ENCODE peak calls at places on chromosome 20, in six cellular contexts. One of them, this sample, is unnamed.
A peak's percentile ranks its signal among the peaks of the same experiment; 100 is the strongest.

GRCh38 chr20:48260370-48260769 is 475.1 kb upstream of the SULF2 start:
- DNase-seq in T-cell: no peak
- DNase-seq in PC-9: no peak
- DNase-seq in nephron progenitor cell: no peak
- DNase-seq in stromal cell of bone marrow: no peak
- DNase-seq in RWPE1: no peak
- DNase-seq in this sample: no peak

GRCh38 chr20:50054626-50055511 is 58.1 kb downstream of the UBE2V1 start:
- DNase-seq in T-cell: no peak
- DNase-seq in PC-9: no peak
- DNase-seq in nephron progenitor cell: peak; percentile 62
- DNase-seq in stromal cell of bone marrow: no peak
- DNase-seq in RWPE1: no peak
- DNase-seq in this sample: no peak

GRCh38 chr20:50092436-50092835 is 20.5 kb downstream of the UBE2V1 start:
- DNase-seq in T-cell: no peak
- DNase-seq in PC-9: no peak
- DNase-seq in nephron progenitor cell: no peak
- DNase-seq in stromal cell of bone marrow: no peak
- DNase-seq in RWPE1: no peak
- DNase-seq in this sample: no peak

GRCh38 chr20:61661583-61661982 is 404.1 kb downstream of the TAF4 start:
- DNase-seq in T-cell: no peak
- DNase-seq in PC-9: no peak
- DNase-seq in nephron progenitor cell: no peak
- DNase-seq in stromal cell of bone marrow: no peak
- DNase-seq in RWPE1: no peak
- DNase-seq in this sample: no peak

GRCh38 chr20:57953638-57954037 is 243.8 kb upstream of the PMEPA1 start:
- DNase-seq in T-cell: no peak
- DNase-seq in PC-9: peak; percentile 45
- DNase-seq in nephron progenitor cell: no peak
- DNase-seq in stromal cell of bone marrow: no peak
- DNase-seq in RWPE1: peak; percentile 48
- DNase-seq in this sample: no peak

GRCh38 chr20:6685181-6685582 is 82.3 kb upstream of the BMP2 start:
- DNase-seq in T-cell: no peak
- DNase-seq in PC-9: no peak
- DNase-seq in nephron progenitor cell: no peak
- DNase-seq in stromal cell of bone marrow: peak; percentile 28
- DNase-seq in RWPE1: peak; percentile 61
- DNase-seq in this sample: peak; percentile 27

GRCh38 chr20:18197382-18198070 is 59.9 kb downstream of the KAT14 start:
- DNase-seq in T-cell: no peak
- DNase-seq in PC-9: peak; percentile 96
- DNase-seq in nephron progenitor cell: no peak
- DNase-seq in stromal cell of bone marrow: no peak
- DNase-seq in RWPE1: peak; percentile 78
- DNase-seq in this sample: no peak

GRCh38 chr20:32580970-32581838 is 3.9 kb downstream of the NOL4L start:
- DNase-seq in T-cell: no peak
- DNase-seq in PC-9: no peak
- DNase-seq in nephron progenitor cell: no peak
- DNase-seq in stromal cell of bone marrow: no peak
- DNase-seq in RWPE1: no peak
- DNase-seq in this sample: no peak

GRCh38 chr20:48298851-48299484 is 513.7 kb upstream of the SULF2 start:
- DNase-seq in T-cell: no peak
- DNase-seq in PC-9: peak; percentile 87
- DNase-seq in nephron progenitor cell: no peak
- DNase-seq in stromal cell of bone marrow: peak; percentile 77
- DNase-seq in RWPE1: peak; percentile 90
- DNase-seq in this sample: peak; percentile 89

GRCh38 chr20:57092112-57092899 is 174.1 kb downstream of the BMP7 start:
- DNase-seq in T-cell: peak; percentile 23
- DNase-seq in PC-9: peak; percentile 55
- DNase-seq in nephron progenitor cell: peak; percentile 81
- DNase-seq in stromal cell of bone marrow: no peak
- DNase-seq in RWPE1: peak; percentile 87
- DNase-seq in this sample: no peak

GRCh38 chr20:25082498-25082873 is 545 bp upstream of the VSX1 start:
- DNase-seq in T-cell: no peak
- DNase-seq in PC-9: no peak
- DNase-seq in nephron progenitor cell: no peak
- DNase-seq in stromal cell of bone marrow: no peak
- DNase-seq in RWPE1: no peak
- DNase-seq in this sample: no peak

GRCh38 chr20:36548006-36548315 is 6.6 kb downstream of the MYL9 start:
- DNase-seq in T-cell: no peak
- DNase-seq in PC-9: no peak
- DNase-seq in nephron progenitor cell: peak; percentile 27
- DNase-seq in stromal cell of bone marrow: no peak
- DNase-seq in RWPE1: no peak
- DNase-seq in this sample: no peak

GRCh38 chr20:50919567-50919966 is 11.7 kb downstream of the ADNP start:
- DNase-seq in T-cell: no peak
- DNase-seq in PC-9: peak; percentile 71
- DNase-seq in nephron progenitor cell: no peak
- DNase-seq in stromal cell of bone marrow: no peak
- DNase-seq in RWPE1: peak; percentile 98
- DNase-seq in this sample: no peak

GRCh38 chr20:15643713-15644112 is 929.5 kb downstream of the KIF16B start:
- DNase-seq in T-cell: no peak
- DNase-seq in PC-9: no peak
- DNase-seq in nephron progenitor cell: no peak
- DNase-seq in stromal cell of bone marrow: no peak
- DNase-seq in RWPE1: peak; percentile 18
- DNase-seq in this sample: no peak